ENCODE peak calls at places on chromosome 22, in eight cellular contexts. One of them, this sample, is unnamed.

GRCh38 chr22:36413022-36413770 is 25.4 kb upstream of the MYH9 start:
- DNase-seq in AG09309: no peak
- DNase-seq in coronary artery: no peak
- DNase-seq in HCT116: no peak
- DNase-seq in transverse colon: no peak
- DNase-seq in MM.1S: no peak
- DNase-seq in fibroblast of villous mesenchyme: no peak
- DNase-seq in dorsolateral prefrontal cortex: no peak
- DNase-seq in this sample: no peak

GRCh38 chr22:47929073-47929472 is 1166.6 kb downstream of the TBC1D22A start:
- DNase-seq in AG09309: no peak
- DNase-seq in coronary artery: peak
- DNase-seq in HCT116: no peak
- DNase-seq in transverse colon: no peak
- DNase-seq in MM.1S: no peak
- DNase-seq in fibroblast of villous mesenchyme: no peak
- DNase-seq in dorsolateral prefrontal cortex: no peak
- DNase-seq in this sample: no peak

GRCh38 chr22:46762238-46763050 is at the start of gene TBC1D22A:
- DNase-seq in AG09309: peak
- DNase-seq in coronary artery: peak
- DNase-seq in HCT116: peak
- DNase-seq in transverse colon: peak
- DNase-seq in MM.1S: peak
- DNase-seq in fibroblast of villous mesenchyme: peak
- DNase-seq in dorsolateral prefrontal cortex: peak
- DNase-seq in this sample: peak

GRCh38 chr22:19199479-19199878 is 20.9 kb upstream of the SLC25A1 start:
- DNase-seq in AG09309: no peak
- DNase-seq in coronary artery: no peak
- DNase-seq in HCT116: no peak
- DNase-seq in transverse colon: no peak
- DNase-seq in MM.1S: no peak
- DNase-seq in fibroblast of villous mesenchyme: no peak
- DNase-seq in dorsolateral prefrontal cortex: no peak
- DNase-seq in this sample: no peak

GRCh38 chr22:25908755-25909154 is 166.8 kb downstream of the MYO18B start:
- DNase-seq in AG09309: no peak
- DNase-seq in coronary artery: no peak
- DNase-seq in HCT116: no peak
- DNase-seq in transverse colon: no peak
- DNase-seq in MM.1S: no peak
- DNase-seq in fibroblast of villous mesenchyme: no peak
- DNase-seq in dorsolateral prefrontal cortex: no peak
- DNase-seq in this sample: no peak

GRCh38 chr22:22720201-22720723 is 75.8 kb downstream of the GGTLC2 start:
- DNase-seq in AG09309: no peak
- DNase-seq in coronary artery: peak
- DNase-seq in HCT116: peak
- DNase-seq in transverse colon: peak
- DNase-seq in MM.1S: peak
- DNase-seq in fibroblast of villous mesenchyme: peak
- DNase-seq in dorsolateral prefrontal cortex: no peak
- DNase-seq in this sample: peak

GRCh38 chr22:22480940-22481339 is 27.6 kb downstream of the ZNF280B start:
- DNase-seq in AG09309: no peak
- DNase-seq in coronary artery: no peak
- DNase-seq in HCT116: no peak
- DNase-seq in transverse colon: no peak
- DNase-seq in MM.1S: no peak
- DNase-seq in fibroblast of villous mesenchyme: no peak
- DNase-seq in dorsolateral prefrontal cortex: no peak
- DNase-seq in this sample: no peak

GRCh38 chr22:36818010-36818642 is 1.3 kb upstream of the PVALB start:
- DNase-seq in AG09309: no peak
- DNase-seq in coronary artery: no peak
- DNase-seq in HCT116: no peak
- DNase-seq in transverse colon: no peak
- DNase-seq in MM.1S: no peak
- DNase-seq in fibroblast of villous mesenchyme: no peak
- DNase-seq in dorsolateral prefrontal cortex: no peak
- DNase-seq in this sample: peak

GRCh38 chr22:46854125-46854870 is 91.8 kb downstream of the TBC1D22A start:
- DNase-seq in AG09309: no peak
- DNase-seq in coronary artery: no peak
- DNase-seq in HCT116: no peak
- DNase-seq in transverse colon: peak
- DNase-seq in MM.1S: no peak
- DNase-seq in fibroblast of villous mesenchyme: peak
- DNase-seq in dorsolateral prefrontal cortex: no peak
- DNase-seq in this sample: no peak

GRCh38 chr22:45919504-45920286 is 57.3 kb downstream of the WNT7B start:
- DNase-seq in AG09309: no peak
- DNase-seq in coronary artery: no peak
- DNase-seq in HCT116: no peak
- DNase-seq in transverse colon: no peak
- DNase-seq in MM.1S: no peak
- DNase-seq in fibroblast of villous mesenchyme: no peak
- DNase-seq in dorsolateral prefrontal cortex: no peak
- DNase-seq in this sample: no peak

GRCh38 chr22:43381693-43382092 is 30.1 kb upstream of the MPPED1 start:
- DNase-seq in AG09309: no peak
- DNase-seq in coronary artery: no peak
- DNase-seq in HCT116: no peak
- DNase-seq in transverse colon: peak
- DNase-seq in MM.1S: no peak
- DNase-seq in fibroblast of villous mesenchyme: peak
- DNase-seq in dorsolateral prefrontal cortex: no peak
- DNase-seq in this sample: no peak

GRCh38 chr22:48630444-48630777 is 1197.3 kb downstream of the BRD1 start:
- DNase-seq in AG09309: no peak
- DNase-seq in coronary artery: no peak
- DNase-seq in HCT116: no peak
- DNase-seq in transverse colon: no peak
- DNase-seq in MM.1S: no peak
- DNase-seq in fibroblast of villous mesenchyme: no peak
- DNase-seq in dorsolateral prefrontal cortex: no peak
- DNase-seq in this sample: no peak

GRCh38 chr22:30694638-30695350 is at the start of gene OSBP2:
- DNase-seq in AG09309: no peak
- DNase-seq in coronary artery: no peak
- DNase-seq in HCT116: no peak
- DNase-seq in transverse colon: peak
- DNase-seq in MM.1S: peak
- DNase-seq in fibroblast of villous mesenchyme: no peak
- DNase-seq in dorsolateral prefrontal cortex: peak
- DNase-seq in this sample: no peak

GRCh38 chr22:22823126-22823804 is 64.4 kb upstream of the IGLL5 start:
- DNase-seq in AG09309: no peak
- DNase-seq in coronary artery: no peak
- DNase-seq in HCT116: no peak
- DNase-seq in transverse colon: no peak
- DNase-seq in MM.1S: no peak
- DNase-seq in fibroblast of villous mesenchyme: no peak
- DNase-seq in dorsolateral prefrontal cortex: no peak
- DNase-seq in this sample: no peak

GRCh38 chr22:22598144-22598543 is 39.1 kb upstream of the PRAME start:
- DNase-seq in AG09309: no peak
- DNase-seq in coronary artery: no peak
- DNase-seq in HCT116: no peak
- DNase-seq in transverse colon: no peak
- DNase-seq in MM.1S: no peak
- DNase-seq in fibroblast of villous mesenchyme: no peak
- DNase-seq in dorsolateral prefrontal cortex: no peak
- DNase-seq in this sample: no peak

GRCh38 chr22:30969532-30970355 is 679 bp downstream of the TUG1 start:
- DNase-seq in AG09309: no peak
- DNase-seq in coronary artery: peak
- DNase-seq in HCT116: no peak
- DNase-seq in transverse colon: peak
- DNase-seq in MM.1S: peak
- DNase-seq in fibroblast of villous mesenchyme: peak
- DNase-seq in dorsolateral prefrontal cortex: no peak
- DNase-seq in this sample: peak

GRCh38 chr22:30803679-30804078 is 109.0 kb downstream of the OSBP2 start:
- DNase-seq in AG09309: no peak
- DNase-seq in coronary artery: no peak
- DNase-seq in HCT116: no peak
- DNase-seq in transverse colon: no peak
- DNase-seq in MM.1S: no peak
- DNase-seq in fibroblast of villous mesenchyme: no peak
- DNase-seq in dorsolateral prefrontal cortex: no peak
- DNase-seq in this sample: no peak

GRCh38 chr22:30701872-30702271 is 7.2 kb downstream of the OSBP2 start:
- DNase-seq in AG09309: no peak
- DNase-seq in coronary artery: no peak
- DNase-seq in HCT116: peak
- DNase-seq in transverse colon: no peak
- DNase-seq in MM.1S: no peak
- DNase-seq in fibroblast of villous mesenchyme: no peak
- DNase-seq in dorsolateral prefrontal cortex: peak
- DNase-seq in this sample: peak

GRCh38 chr22:35425546-35425945 is 25.6 kb downstream of the MCM5 start:
- DNase-seq in AG09309: no peak
- DNase-seq in coronary artery: no peak
- DNase-seq in HCT116: no peak
- DNase-seq in transverse colon: no peak
- DNase-seq in MM.1S: no peak
- DNase-seq in fibroblast of villous mesenchyme: no peak
- DNase-seq in dorsolateral prefrontal cortex: no peak
- DNase-seq in this sample: no peak

GRCh38 chr22:36110306-36110791 is 50.2 kb downstream of the APOL3 start:
- DNase-seq in AG09309: no peak
- DNase-seq in coronary artery: no peak
- DNase-seq in HCT116: no peak
- DNase-seq in transverse colon: no peak
- DNase-seq in MM.1S: no peak
- DNase-seq in fibroblast of villous mesenchyme: no peak
- DNase-seq in dorsolateral prefrontal cortex: no peak
- DNase-seq in this sample: no peak

GRCh38 chr22:46352691-46353386 is 17.3 kb downstream of the TRMU start:
- DNase-seq in AG09309: no peak
- DNase-seq in coronary artery: no peak
- DNase-seq in HCT116: no peak
- DNase-seq in transverse colon: peak
- DNase-seq in MM.1S: no peak
- DNase-seq in fibroblast of villous mesenchyme: peak
- DNase-seq in dorsolateral prefrontal cortex: peak
- DNase-seq in this sample: peak

GRCh38 chr22:48908547-48908946 is 919.1 kb downstream of the BRD1 start:
- DNase-seq in AG09309: no peak
- DNase-seq in coronary artery: peak
- DNase-seq in HCT116: no peak
- DNase-seq in transverse colon: no peak
- DNase-seq in MM.1S: no peak
- DNase-seq in fibroblast of villous mesenchyme: no peak
- DNase-seq in dorsolateral prefrontal cortex: no peak
- DNase-seq in this sample: no peak

GRCh38 chr22:37588540-37589215 is 8.8 kb upstream of the LGALS2 start:
- DNase-seq in AG09309: no peak
- DNase-seq in coronary artery: no peak
- DNase-seq in HCT116: no peak
- DNase-seq in transverse colon: peak
- DNase-seq in MM.1S: no peak
- DNase-seq in fibroblast of villous mesenchyme: no peak
- DNase-seq in dorsolateral prefrontal cortex: no peak
- DNase-seq in this sample: no peak

GRCh38 chr22:35542157-35542971 is 1.7 kb downstream of the RASD2 start:
- DNase-seq in AG09309: no peak
- DNase-seq in coronary artery: no peak
- DNase-seq in HCT116: no peak
- DNase-seq in transverse colon: no peak
- DNase-seq in MM.1S: no peak
- DNase-seq in fibroblast of villous mesenchyme: no peak
- DNase-seq in dorsolateral prefrontal cortex: no peak
- DNase-seq in this sample: no peak

GRCh38 chr22:37259540-37260029 is 15.5 kb upstream of the RAC2 start:
- DNase-seq in AG09309: no peak
- DNase-seq in coronary artery: no peak
- DNase-seq in HCT116: peak
- DNase-seq in transverse colon: no peak
- DNase-seq in MM.1S: no peak
- DNase-seq in fibroblast of villous mesenchyme: peak
- DNase-seq in dorsolateral prefrontal cortex: peak
- DNase-seq in this sample: peak

GRCh38 chr22:28989035-28989464 is 72.6 kb downstream of the C22orf31 start:
- DNase-seq in AG09309: no peak
- DNase-seq in coronary artery: no peak
- DNase-seq in HCT116: no peak
- DNase-seq in transverse colon: no peak
- DNase-seq in MM.1S: no peak
- DNase-seq in fibroblast of villous mesenchyme: no peak
- DNase-seq in dorsolateral prefrontal cortex: peak
- DNase-seq in this sample: peak

GRCh38 chr22:32839776-32840571 is 38.5 kb downstream of the TIMP3 start:
- DNase-seq in AG09309: peak
- DNase-seq in coronary artery: no peak
- DNase-seq in HCT116: no peak
- DNase-seq in transverse colon: no peak
- DNase-seq in MM.1S: no peak
- DNase-seq in fibroblast of villous mesenchyme: peak
- DNase-seq in dorsolateral prefrontal cortex: no peak
- DNase-seq in this sample: no peak

GRCh38 chr22:44669725-44670027 is 32.3 kb upstream of the PRR5 start:
- DNase-seq in AG09309: no peak
- DNase-seq in coronary artery: no peak
- DNase-seq in HCT116: no peak
- DNase-seq in transverse colon: no peak
- DNase-seq in MM.1S: no peak
- DNase-seq in fibroblast of villous mesenchyme: no peak
- DNase-seq in dorsolateral prefrontal cortex: no peak
- DNase-seq in this sample: peak
- TF ChIP-seq CTCF in AG09309: peak
- TF ChIP-seq CTCF in coronary artery: no peak
- TF ChIP-seq CTCF in HCT116: peak
- TF ChIP-seq CTCF in transverse colon: no peak
- TF ChIP-seq CTCF in MM.1S: peak
- TF ChIP-seq CTCF in fibroblast of villous mesenchyme: peak
- TF ChIP-seq CTCF in dorsolateral prefrontal cortex: no peak
- TF ChIP-seq CTCF in this sample: peak

GRCh38 chr22:39527481-39527961 is 5.0 kb downstream of the RPS19BP1 start:
- DNase-seq in AG09309: no peak
- DNase-seq in coronary artery: no peak
- DNase-seq in HCT116: no peak
- DNase-seq in transverse colon: peak
- DNase-seq in MM.1S: peak
- DNase-seq in fibroblast of villous mesenchyme: no peak
- DNase-seq in dorsolateral prefrontal cortex: no peak
- DNase-seq in this sample: no peak
- H3K4me3 ChIP-seq in AG09309: no peak
- H3K4me3 ChIP-seq in coronary artery: no peak
- H3K4me3 ChIP-seq in HCT116: no peak
- H3K4me3 ChIP-seq in transverse colon: no peak
- H3K4me3 ChIP-seq in MM.1S: peak
- H3K4me3 ChIP-seq in fibroblast of villous mesenchyme: no peak
- H3K4me3 ChIP-seq in dorsolateral prefrontal cortex: no peak
- H3K4me3 ChIP-seq in this sample: no peak

GRCh38 chr22:41501209-41501608 is 32.3 kb downstream of the ACO2 start:
- DNase-seq in AG09309: no peak
- DNase-seq in coronary artery: no peak
- DNase-seq in HCT116: no peak
- DNase-seq in transverse colon: no peak
- DNase-seq in MM.1S: no peak
- DNase-seq in fibroblast of villous mesenchyme: peak
- DNase-seq in dorsolateral prefrontal cortex: peak
- DNase-seq in this sample: no peak
- TF ChIP-seq CTCF in AG09309: no peak
- TF ChIP-seq CTCF in coronary artery: no peak
- TF ChIP-seq CTCF in HCT116: peak
- TF ChIP-seq CTCF in transverse colon: peak
- TF ChIP-seq CTCF in MM.1S: peak
- TF ChIP-seq CTCF in fibroblast of villous mesenchyme: peak
- TF ChIP-seq CTCF in dorsolateral prefrontal cortex: peak
- TF ChIP-seq CTCF in this sample: peak

GRCh38 chr22:44555597-44555996 is 57.6 kb upstream of the RTL6 start:
- DNase-seq in AG09309: no peak
- DNase-seq in coronary artery: no peak
- DNase-seq in HCT116: no peak
- DNase-seq in transverse colon: no peak
- DNase-seq in MM.1S: no peak
- DNase-seq in fibroblast of villous mesenchyme: no peak
- DNase-seq in dorsolateral prefrontal cortex: no peak
- DNase-seq in this sample: no peak
- H3K4me3 ChIP-seq in AG09309: no peak
- H3K4me3 ChIP-seq in coronary artery: no peak
- H3K4me3 ChIP-seq in HCT116: no peak
- H3K4me3 ChIP-seq in transverse colon: no peak
- H3K4me3 ChIP-seq in MM.1S: no peak
- H3K4me3 ChIP-seq in fibroblast of villous mesenchyme: no peak
- H3K4me3 ChIP-seq in dorsolateral prefrontal cortex: no peak
- H3K4me3 ChIP-seq in this sample: no peak

This sample was measured in fibroblast of mammary gland.